ENCODE peak calls at places on chromosome X, in nine cellular contexts. A is K562; K is CD4-positive, alpha-beta memory T cell; H is heart left ventricle; S is pancreas; O is H7; V is right lobe of liver; C is mucosa of descending colon; J is CD4-positive, CD25-positive, alpha-beta regulatory T cell. F is an unnamed sample. For H3K36me3, the result is how much of the 10 kb centered on the place peaks cover.

GRCh38 chrX:110331444-110332025 is 13.7 kb upstream of the AMMECR1 start:
- DNase-seq in H (no peak), O (no peak), J (no peak), K (no peak), S (no peak), C (no peak), V (no peak), A (no peak), F (no peak)

GRCh38 chrX:55488268-55488558 is 1.4 kb downstream of the USP51 start:
- DNase-seq in C (no peak), J (no peak), O (no peak), V (no peak), K (no peak), H (no peak), A (no peak), S (no peak), F (no peak)

GRCh38 chrX:66019974-66020373 is 19.9 kb downstream of the VSIG4 start:
- DNase-seq in A (no peak), C (no peak), O (no peak), H (no peak), K (no peak), V (no peak), S (no peak), J (no peak), F (no peak)

GRCh38 chrX:70664726-70665125 is 220.1 kb downstream of the DLG3 start:
- DNase-seq in O (peak), V (no peak), S (peak), K (peak), J (peak), C (peak), A (no peak), H (no peak), F (no peak)

GRCh38 chrX:13939741-13940597 is 89.7 kb downstream of the GEMIN8 start:
- DNase-seq in C (no peak), O (peak), J (no peak), A (no peak), K (no peak), H (no peak), V (no peak), S (no peak), F (no peak)

GRCh38 chrX:21905209-21905735 is 35.2 kb upstream of the SMS start:
- DNase-seq in O (peak), S (no peak), V (no peak), K (no peak), H (no peak), J (no peak), A (no peak), C (peak), F (no peak)

GRCh38 chrX:40998123-40998522 is 87.1 kb upstream of the USP9X start:
- DNase-seq in C (no peak), V (no peak), O (no peak), A (no peak), J (no peak), S (no peak), H (no peak), K (no peak), F (no peak)

GRCh38 chrX:41240504-41240903 is 93.5 kb upstream of the DDX3X start:
- DNase-seq in J (no peak), H (no peak), K (no peak), V (no peak), O (no peak), C (no peak), A (no peak), S (no peak), F (no peak)

GRCh38 chrX:108186811-108187210 is 95.2 kb downstream of the ATG4A start:
- DNase-seq in K (no peak), J (no peak), C (no peak), O (no peak), H (no peak), S (no peak), V (no peak), A (no peak), F (no peak)

GRCh38 chrX:38594434-38594833 is 33.1 kb downstream of the TSPAN7 start:
- DNase-seq in K (no peak), O (no peak), S (no peak), C (no peak), A (no peak), V (no peak), H (no peak), J (no peak), F (no peak)

GRCh38 chrX:24395775-24396174 is 35.3 kb downstream of the SUPT20HL1 start:
- DNase-seq in C (peak), S (peak), V (no peak), J (peak), O (peak), H (peak), K (peak), A (peak), F (no peak)

GRCh38 chrX:57241967-57242366 is 44.5 kb upstream of the FAAH2 start:
- DNase-seq in H (no peak), K (no peak), S (no peak), A (no peak), C (no peak), O (no peak), V (no peak), J (no peak), F (peak)

GRCh38 chrX:97126020-97126419 is 242.3 kb downstream of the RPA4 start:
- DNase-seq in V (no peak), S (no peak), C (no peak), H (no peak), A (no peak), O (no peak), J (no peak), K (no peak), F (no peak)

GRCh38 chrX:48937065-48937907 is 18.5 kb upstream of the PIM2 start:
- DNase-seq in J (peak), A (peak), C (peak), K (peak), S (no peak), O (peak), H (peak), V (peak), F (peak)

GRCh38 chrX:7771788-7772438 is 71.1 kb upstream of the VCX start:
- DNase-seq in O (no peak), C (peak), V (no peak), A (no peak), H (no peak), J (no peak), K (no peak), S (no peak), F (no peak)

GRCh38 chrX:130174051-130174704 is 2.4 kb downstream of the RAB33A start:
- DNase-seq in J (no peak), O (no peak), S (no peak), A (peak), K (no peak), C (no peak), H (peak), V (no peak), F (peak)

GRCh38 chrX:139429913-139430312 is 100.6 kb upstream of the F9 start:
- DNase-seq in O (peak), S (no peak), V (no peak), J (no peak), C (no peak), K (no peak), H (no peak), A (no peak), F (no peak)

GRCh38 chrX:118682258-118683014 is 45.0 kb upstream of the IL13RA1 start:
- DNase-seq in A (no peak), S (no peak), O (no peak), J (no peak), V (no peak), K (no peak), C (no peak), H (no peak), F (no peak)

GRCh38 chrX:118675966-118676349 is 51.4 kb upstream of the IL13RA1 start:
- DNase-seq in A (no peak), V (no peak), K (no peak), H (no peak), S (no peak), C (no peak), J (no peak), O (no peak), F (no peak)

GRCh38 chrX:118677318-118677717 is 50.1 kb upstream of the IL13RA1 start:
- DNase-seq in C (no peak), S (no peak), J (no peak), O (no peak), K (no peak), H (no peak), A (no peak), V (no peak), F (no peak)

GRCh38 chrX:118675336-118675965 is 52.0 kb upstream of the IL13RA1 start:
- DNase-seq in C (no peak), S (no peak), O (no peak), V (no peak), H (no peak), J (no peak), A (no peak), K (no peak), F (no peak)

GRCh38 chrX:118679290-118679689 is 48.1 kb upstream of the IL13RA1 start:
- DNase-seq in S (no peak), C (no peak), O (no peak), V (no peak), J (no peak), H (no peak), A (no peak), K (no peak), F (no peak)
- H3K36me3 ChIP-seq in S (under half), C (under half), O (under half), V (under half), J (half or more), H (under half), A (half or more), K (under half), F (under half)

GRCh38 chrX:1400731-1401471 is 9.0 kb upstream of the SLC25A6 start:
- DNase-seq in K (no peak), C (no peak), V (no peak), J (no peak), A (peak), S (no peak), O (peak), H (no peak), F (peak)
- H3K36me3 ChIP-seq in K (under half), C (under half), V (under half), J (under half), A (under half), S (under half), O (under half), H (under half), F (under half)

GRCh38 chrX:152865232-152865920 is 32.5 kb upstream of the ZNF185 start:
- DNase-seq in A (no peak), K (no peak), V (no peak), S (no peak), C (no peak), J (no peak), H (no peak), O (no peak), F (no peak)

GRCh38 chrX:152861116-152861515 is 30.3 kb downstream of the NSDHL start:
- DNase-seq in V (no peak), A (no peak), S (no peak), K (no peak), J (no peak), C (no peak), O (no peak), H (no peak), F (no peak)

DNA sequence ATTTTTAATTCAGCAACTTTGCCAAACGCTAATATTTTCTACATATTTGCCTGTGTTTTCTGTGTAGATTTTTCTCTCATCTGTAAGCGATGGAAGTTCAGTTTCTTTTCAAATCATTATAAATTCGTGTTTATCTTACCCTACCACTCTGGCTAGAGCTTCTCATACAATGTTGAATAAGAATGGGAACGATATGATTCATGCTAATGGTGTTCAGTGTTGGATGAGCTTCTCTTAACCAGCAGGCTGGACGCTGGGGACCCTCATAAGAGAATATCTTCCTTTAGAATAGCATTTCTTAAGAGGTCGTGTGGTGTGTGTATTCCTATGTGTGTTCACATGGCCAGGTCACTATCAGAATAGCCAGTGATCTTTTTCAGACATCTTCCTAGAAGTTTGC is 31.0 kb downstream of the NSDHL start:
- DNase-seq in J (no peak), A (no peak), V (no peak), K (no peak), H (no peak), C (no peak), S (no peak), O (no peak), F (no peak)
- H3K36me3 ChIP-seq in J (under half), A (half or more), V (under half), K (under half), H (half or more), C (under half), S (under half), O (under half), F (under half)

DNA sequence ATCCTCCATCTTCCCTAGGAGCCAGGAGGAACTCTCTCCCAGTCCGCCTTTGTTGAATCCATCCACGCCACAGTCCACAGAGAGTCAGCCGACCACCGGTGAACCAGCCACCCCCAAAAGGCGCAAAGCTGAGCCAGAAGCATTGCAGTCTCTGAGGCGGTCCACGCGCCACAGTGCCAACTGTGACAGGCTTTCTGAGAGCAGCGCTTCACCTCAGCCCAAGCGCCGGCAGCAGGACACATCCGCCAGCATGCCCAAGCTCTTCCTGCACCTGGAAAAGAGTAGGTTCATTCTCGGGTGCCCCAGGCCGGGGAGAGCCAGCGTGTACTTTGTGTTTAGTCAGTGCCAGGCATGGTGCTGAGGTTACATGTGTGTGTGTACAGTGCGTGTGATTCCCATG is 7.4 kb downstream of the MSL3 start:
- DNase-seq in J (peak), O (no peak), V (no peak), K (no peak), S (no peak), A (no peak), H (no peak), C (no peak), F (no peak)
- H3K36me3 ChIP-seq in J (half or more), O (under half), V (under half), K (under half), S (under half), A (half or more), H (half or more), C (under half), F (under half)

DNA sequence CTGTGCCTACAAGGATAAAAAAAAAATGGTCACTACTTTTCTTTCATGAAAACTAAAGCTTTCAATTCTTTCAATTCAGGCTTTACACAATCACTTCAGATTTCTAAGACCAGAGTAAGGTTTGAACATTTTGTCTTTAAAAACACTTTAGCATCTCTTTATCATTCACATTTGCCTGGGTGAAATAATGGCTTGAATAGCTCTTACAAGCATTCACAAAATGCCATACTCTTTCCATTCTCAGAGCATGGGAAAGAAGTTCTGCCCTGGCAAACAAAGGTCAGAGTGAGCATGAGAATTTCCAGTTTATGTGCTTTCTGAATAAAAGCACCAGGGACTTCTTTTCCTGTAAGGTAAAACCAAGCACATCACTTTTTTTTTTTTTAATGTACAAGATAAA is 64.7 kb downstream of the CD40LG start:
- DNase-seq in O (no peak), V (no peak), H (no peak), J (no peak), C (no peak), S (no peak), K (no peak), A (no peak), F (no peak)
- H3K36me3 ChIP-seq in O (under half), V (under half), H (under half), J (under half), C (under half), S (under half), K (under half), A (under half), F (under half)

DNA sequence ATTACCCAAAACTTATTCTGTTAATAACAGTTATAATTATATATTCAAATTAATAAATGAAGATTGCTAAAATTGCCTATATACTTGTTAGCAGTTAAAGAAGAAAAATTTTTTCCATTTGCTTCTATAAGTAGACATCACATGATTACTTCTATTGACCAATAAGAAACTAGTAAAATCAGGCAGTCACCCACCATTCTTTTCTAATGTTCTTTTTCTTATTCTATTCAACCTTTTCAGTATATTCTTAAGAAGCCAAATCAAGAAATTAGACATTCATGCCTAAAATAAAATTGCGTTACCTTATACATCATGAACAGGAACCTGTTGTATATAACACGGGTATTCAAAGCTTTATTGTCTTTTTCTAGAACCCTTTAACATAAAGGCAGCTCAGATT is 568.0 kb upstream of the DIPK2B start:
- DNase-seq in C (no peak), H (no peak), A (no peak), K (no peak), O (no peak), S (no peak), J (no peak), V (no peak), F (no peak)
- H3K36me3 ChIP-seq in C (under half), H (under half), A (under half), K (under half), O (under half), S (under half), J (under half), V (under half), F (under half)

GRCh38 chrX:131818297-131818936 is 204.7 kb upstream of the STK26 start:
- DNase-seq in S (no peak), A (no peak), J (no peak), V (no peak), O (no peak), H (no peak), K (no peak), C (no peak), F (no peak)
- H3K36me3 ChIP-seq in S (under half), A (under half), J (under half), V (under half), O (under half), H (under half), K (under half), C (under half), F (under half)

DNA sequence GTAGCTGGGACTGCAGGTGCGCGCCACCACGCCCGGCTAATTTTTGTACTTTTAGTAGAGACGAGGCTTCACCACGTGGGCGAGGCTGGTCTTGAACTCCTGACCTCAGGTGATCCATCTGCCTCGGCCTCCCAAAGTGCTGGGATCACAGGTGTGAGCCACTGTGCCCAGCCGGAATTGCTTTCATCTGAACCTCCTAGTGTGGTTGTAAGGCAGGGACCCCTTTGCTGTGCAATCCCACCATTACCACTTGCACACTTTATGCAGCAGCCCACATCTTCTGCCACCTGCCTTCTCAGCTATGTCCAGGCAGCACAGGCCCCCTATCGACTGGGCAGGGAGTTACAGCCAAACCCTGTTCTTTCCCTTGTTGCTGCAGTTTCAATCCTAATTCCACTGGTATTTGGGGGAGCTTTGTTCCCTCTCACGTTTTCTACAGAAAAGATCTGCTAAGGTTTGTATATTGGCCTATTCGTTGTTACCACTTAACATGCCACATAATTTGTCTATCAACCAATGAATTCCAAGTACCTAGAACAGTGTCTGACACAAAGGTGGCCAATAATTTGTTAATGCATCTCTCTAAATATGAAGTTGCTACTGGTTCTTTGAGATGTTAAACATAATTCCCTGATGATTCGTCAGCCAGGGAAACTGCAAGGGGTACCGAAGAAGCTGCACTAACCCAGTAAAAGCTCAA is 6.5 kb downstream of the RPL39 start:
- DNase-seq in S (peak), J (peak), H (no peak), A (peak), O (no peak), C (peak), V (no peak), K (peak), F (no peak)
- H3K36me3 ChIP-seq in S (under half), J (under half), H (half or more), A (half or more), O (under half), C (under half), V (under half), K (under half), F (under half)

GRCh38 chrX:53616921-53617320 is 69.6 kb downstream of the HUWE1 start:
- DNase-seq in K (no peak), A (no peak), J (no peak), S (no peak), V (no peak), O (no peak), H (no peak), C (no peak), F (no peak)
- H3K36me3 ChIP-seq in K (half or more), A (half or more), J (half or more), S (under half), V (under half), O (under half), H (half or more), C (under half), F (under half)

GRCh38 chrX:335758-336155 is 17.2 kb upstream of the GTPBP6 start:
- DNase-seq in K (no peak), V (no peak), H (no peak), C (no peak), O (no peak), J (no peak), S (no peak), A (no peak), F (peak)
- H3K36me3 ChIP-seq in K (under half), V (under half), H (under half), C (under half), O (under half), J (under half), S (under half), A (under half), F (under half)